ENCODE peak calls at places on chromosomes 1 and 21, in five cellular contexts. N is left lung, G is HAP-1, I is aorta, X is thyroid gland. J is an unnamed sample. For H3K9me3, the result is how much of the 10 kb centered on the place peaks cover.

GRCh38 chr21:41345934-41346685 is 15.7 kb upstream of the MX2 start:
- DNase-seq in X (no peak), I (no peak), N (no peak), G (no peak), J (no peak)

GRCh38 chr1:12616709-12617373 is 1.2 kb downstream of the DHRS3 start:
- DNase-seq in X (peak), G (peak), I (peak), N (peak), J (no peak)

GRCh38 chr1:6447818-6448748 is 17.9 kb downstream of the TNFRSF25 start:
- DNase-seq in X (no peak), G (no peak), N (no peak), I (no peak), J (peak)

GRCh38 chr1:64508521-64509096 is 38.7 kb downstream of the CACHD1 start:
- DNase-seq in G (peak), I (no peak), X (no peak), N (no peak), J (no peak)

GRCh38 chr1:40381268-40382109 is 8.0 kb downstream of the SMAP2 start:
- DNase-seq in I (no peak), N (no peak), G (no peak), X (no peak), J (no peak)

GRCh38 chr1:118082984-118083383 is 102.0 kb downstream of the SPAG17 start:
- DNase-seq in N (no peak), G (no peak), I (no peak), X (no peak), J (no peak)

GRCh38 chr1:64956733-64957441 is 9.5 kb downstream of the JAK1 start:
- DNase-seq in X (no peak), I (no peak), N (no peak), G (no peak), J (no peak)

GRCh38 chr1:31095298-31095981 is 29.9 kb upstream of the PUM1 start:
- DNase-seq in G (no peak), I (no peak), N (no peak), X (no peak), J (no peak)

GRCh38 chr1:238485062-238485905 is 594.6 kb upstream of the ZP4 start:
- DNase-seq in N (no peak), X (peak), I (no peak), G (peak), J (no peak)

GRCh38 chr1:205049479-205049878 is 6.5 kb downstream of the CNTN2 start:
- DNase-seq in X (no peak), N (no peak), G (no peak), I (no peak), J (no peak)

GRCh38 chr1:234656070-234656875 is 46.3 kb upstream of the IRF2BP2 start:
- DNase-seq in G (no peak), N (no peak), I (no peak), X (no peak), J (no peak)

GRCh38 chr1:20728371-20729154 is 3.9 kb downstream of the SH2D5 start:
- DNase-seq in I (no peak), X (no peak), N (peak), G (no peak), J (no peak)

GRCh38 chr1:49346767-49347349 is 570.2 kb upstream of the BEND5 start:
- DNase-seq in N (no peak), I (no peak), X (no peak), G (no peak), J (no peak)

GRCh38 chr1:210455840-210456603 is 127.3 kb downstream of the HHAT start:
- DNase-seq in I (no peak), N (no peak), X (no peak), G (no peak), J (no peak)

GRCh38 chr21:21673959-21674358 is 675.8 kb downstream of the NCAM2 start:
- DNase-seq in G (no peak), X (no peak), I (no peak), N (no peak), J (no peak)

GRCh38 chr1:81703736-81704463 is 96.8 kb upstream of the ADGRL2 start:
- DNase-seq in G (peak), X (no peak), I (no peak), N (no peak), J (no peak)

GRCh38 chr21:44925027-44925755 is 4.5 kb upstream of the ITGB2 start:
- DNase-seq in N (no peak), G (no peak), I (no peak), X (no peak), J (no peak)

GRCh38 chr1:233394860-233395717 is 67.6 kb downstream of the MAP3K21 start:
- DNase-seq in I (no peak), G (peak), N (no peak), X (peak), J (no peak)

GRCh38 chr1:94773931-94774422 is 46.2 kb upstream of the SLC44A3 start:
- DNase-seq in X (no peak), N (no peak), G (no peak), I (no peak), J (no peak)

GRCh38 chr1:167841530-167841929 is 72.4 kb downstream of the ADCY10 start:
- DNase-seq in I (no peak), G (no peak), N (no peak), X (no peak), J (no peak)

GRCh38 chr1:81032374-81032773 is 768.4 kb upstream of the ADGRL2 start:
- DNase-seq in N (no peak), G (peak), X (no peak), I (no peak), J (no peak)

GRCh38 chr1:194445244-194445643 is 1258.8 kb upstream of the B3GALT2 start:
- DNase-seq in I (no peak), N (no peak), G (no peak), X (no peak), J (no peak)

DNA sequence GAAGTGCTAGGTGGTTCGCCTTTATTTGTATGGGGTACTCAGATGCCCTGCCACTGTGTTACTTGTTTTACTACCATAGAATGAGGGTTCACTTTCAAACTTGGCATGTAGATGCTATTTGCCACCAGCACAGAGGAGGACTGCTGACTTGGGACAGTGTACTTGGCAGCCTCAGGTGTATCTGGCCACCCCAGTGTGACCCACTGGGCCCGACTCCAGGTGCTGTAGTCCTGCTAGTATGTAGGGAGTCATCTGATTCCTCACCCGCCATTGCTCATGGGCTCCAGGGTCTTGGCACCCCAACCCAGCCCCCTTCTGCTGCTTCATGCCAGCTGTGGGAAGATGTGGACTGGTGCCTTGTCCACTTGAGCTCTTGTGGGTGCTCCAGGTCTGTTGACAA is 40.0 kb downstream of the ZNF678 start:
- DNase-seq in N (no peak), G (no peak), I (no peak), X (peak), J (no peak)
- H3K9me3 ChIP-seq in N (under half), G (under half), I (under half), X (under half), J (under half)

GRCh38 chr21:30555095-30555494 is 6.0 kb downstream of the KRTAP19-7 start:
- DNase-seq in X (no peak), N (no peak), G (no peak), I (no peak), J (no peak)
- H3K9me3 ChIP-seq in X (under half), N (under half), G (under half), I (under half), J (under half)

GRCh38 chr21:9730866-9731265 is 790.5 kb upstream of the TPTE start:
- DNase-seq in N (no peak), G (no peak), I (no peak), X (no peak), J (no peak)
- H3K9me3 ChIP-seq in N (under half), G (under half), I (under half), X (under half), J (under half)

DNA sequence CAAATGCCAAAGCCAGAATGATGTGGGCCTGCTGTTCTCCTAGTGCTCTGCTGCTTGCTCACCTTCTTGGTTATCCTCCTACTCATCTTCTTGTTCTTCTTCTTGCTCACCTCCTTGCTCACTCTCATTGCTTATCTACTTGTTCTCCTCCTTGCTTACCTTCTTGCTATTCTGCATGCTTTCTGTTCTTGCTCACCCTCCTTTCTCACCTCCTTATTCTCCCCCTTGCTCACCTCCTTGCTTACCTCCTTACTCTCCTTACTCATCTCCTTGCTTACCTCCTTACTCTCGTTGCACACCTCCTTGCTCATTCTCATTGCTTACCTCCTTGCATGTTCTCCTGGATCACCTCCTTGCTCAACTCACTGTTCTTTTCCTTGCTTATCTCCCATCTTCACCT is at the start of gene OR14I1:
- DNase-seq in N (no peak), G (no peak), I (no peak), X (no peak), J (no peak)
- H3K9me3 ChIP-seq in N (under half), G (under half), I (under half), X (under half), J (under half)

GRCh38 chr1:83673287-83673686 is 325.6 kb downstream of the TTLL7 start:
- DNase-seq in G (no peak), I (no peak), X (no peak), N (no peak), J (no peak)

GRCh38 chr1:83676106-83676505 is 322.8 kb downstream of the TTLL7 start:
- DNase-seq in G (no peak), I (no peak), X (peak), N (no peak), J (no peak)

GRCh38 chr1:83670891-83671565 is 327.9 kb downstream of the TTLL7 start:
- DNase-seq in X (no peak), I (no peak), N (no peak), G (no peak), J (no peak)

GRCh38 chr1:83671586-83671985 is 327.3 kb downstream of the TTLL7 start:
- DNase-seq in X (no peak), N (no peak), G (no peak), I (no peak), J (no peak)
- H3K9me3 ChIP-seq in X (under half), N (under half), G (under half), I (under half), J (under half)

GRCh38 chr1:2831596-2832212 is 30.2 kb upstream of the TTC34 start:
- DNase-seq in X (no peak), G (no peak), N (no peak), I (peak), J (no peak)

GRCh38 chr1:2832506-2833453 is 31.3 kb upstream of the TTC34 start:
- DNase-seq in I (peak), X (no peak), N (no peak), G (no peak), J (no peak)

GRCh38 chr1:2834146-2834475 is 32.6 kb upstream of the TTC34 start:
- DNase-seq in G (no peak), I (peak), X (no peak), N (no peak), J (no peak)

GRCh38 chr1:2834741-2835564 is 33.5 kb upstream of the TTC34 start:
- DNase-seq in I (peak), G (no peak), X (no peak), N (no peak), J (no peak)

DNA sequence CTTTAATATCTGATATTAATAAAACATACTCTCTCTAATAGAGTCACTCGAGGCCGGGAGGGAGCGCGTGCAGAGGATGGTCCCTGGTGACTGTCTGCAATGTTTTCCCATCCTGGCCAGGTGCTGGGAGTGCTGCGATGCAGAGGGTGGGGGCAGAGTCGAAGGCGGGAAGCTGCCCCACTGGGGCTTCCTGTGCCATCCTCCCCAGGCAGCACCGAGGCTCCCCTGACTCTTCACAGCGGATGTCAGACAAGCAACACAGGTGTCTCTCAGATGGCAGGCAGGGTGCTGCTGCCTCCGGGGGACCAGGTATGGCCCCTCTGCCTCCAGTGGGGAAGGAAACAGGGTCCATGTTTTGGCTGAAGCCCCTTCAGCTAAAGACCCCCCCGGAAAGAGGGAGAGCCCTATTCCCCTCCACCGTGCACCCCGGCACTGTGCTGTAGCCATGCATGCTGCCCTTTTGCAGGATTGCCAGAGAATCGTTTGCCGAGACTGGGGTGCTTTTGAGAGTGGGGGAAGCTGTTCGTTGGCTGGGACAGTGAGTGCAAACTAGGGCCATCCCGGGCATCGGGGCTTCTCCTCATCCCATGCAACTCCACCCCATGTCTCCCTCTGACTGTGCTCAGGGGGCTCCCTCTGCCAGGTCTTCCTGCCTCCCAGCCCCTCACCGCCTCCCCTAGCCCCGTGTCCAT is 32.1 kb upstream of the TTC34 start:
- DNase-seq in I (peak), X (no peak), N (no peak), G (no peak), J (no peak)
- H3K9me3 ChIP-seq in I (under half), X (under half), N (under half), G (under half), J (under half)

GRCh38 chr1:227661495-227661894 is 73.6 kb downstream of the JMJD4 start:
- DNase-seq in N (no peak), X (no peak), G (no peak), I (no peak), J (no peak)
- H3K9me3 ChIP-seq in N (under half), X (under half), G (under half), I (under half), J (under half)

GRCh38 chr1:32351859-32352745 is 10.2 kb downstream of the FAM229A start:
- DNase-seq in G (peak), X (peak), I (peak), N (peak), J (no peak)

GRCh38 chr1:32353886-32354570 is 8.3 kb downstream of the FAM229A start:
- DNase-seq in N (no peak), G (no peak), X (peak), I (peak), J (no peak)

GRCh38 chr1:32351077-32351858 is 11.0 kb downstream of the FAM229A start:
- DNase-seq in I (peak), X (peak), G (peak), N (peak), J (peak)

GRCh38 chr1:32353431-32353830 is 8.9 kb downstream of the FAM229A start:
- DNase-seq in N (no peak), I (no peak), X (no peak), G (no peak), J (no peak)

GRCh38 chr1:32352831-32353383 is 9.4 kb downstream of the FAM229A start:
- DNase-seq in X (no peak), N (no peak), I (no peak), G (no peak), J (no peak)
- H3K9me3 ChIP-seq in X (under half), N (under half), I (under half), G (under half), J (under half)

DNA sequence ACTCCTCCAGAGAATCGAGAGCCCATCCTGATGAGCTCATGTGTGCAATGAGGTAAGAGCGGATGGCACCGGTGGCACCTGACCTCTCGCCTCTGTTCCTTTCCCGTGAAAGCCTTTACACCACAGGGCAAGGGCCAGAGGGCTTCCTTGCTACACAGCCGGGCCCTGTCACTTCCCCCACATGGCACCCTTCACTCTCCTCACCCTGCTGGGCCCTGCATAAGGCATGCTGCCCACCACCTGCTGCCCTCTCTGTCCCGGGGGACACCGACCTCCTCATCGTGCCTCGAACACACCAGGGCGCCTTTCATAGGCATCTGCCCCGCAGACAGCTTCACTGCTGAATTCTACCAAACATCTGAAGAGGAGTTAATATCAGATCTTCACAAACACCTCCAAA is 45.1 kb upstream of the C1orf174 start:
- DNase-seq in G (no peak), N (no peak), I (no peak), X (no peak), J (no peak)
- H3K9me3 ChIP-seq in G (under half), N (under half), I (under half), X (under half), J (under half)

GRCh38 chr21:9737871-9738520 is 783.4 kb upstream of the TPTE start:
- DNase-seq in G (no peak), N (no peak), X (no peak), I (no peak), J (no peak)

GRCh38 chr21:9738527-9738926 is 782.9 kb upstream of the TPTE start:
- DNase-seq in N (no peak), I (no peak), X (no peak), G (no peak), J (no peak)

GRCh38 chr21:9735421-9735961 is 785.9 kb upstream of the TPTE start:
- DNase-seq in X (no peak), I (peak), N (no peak), G (no peak), J (no peak)

GRCh38 chr21:9739240-9739639 is 782.1 kb upstream of the TPTE start:
- DNase-seq in N (no peak), I (no peak), G (no peak), X (no peak), J (no peak)

GRCh38 chr21:9741343-9741742 is 780.0 kb upstream of the TPTE start:
- DNase-seq in I (no peak), X (no peak), N (no peak), G (no peak), J (no peak)
- H3K9me3 ChIP-seq in I (under half), X (under half), N (under half), G (under half), J (under half)

J was measured in T-helper 17 cell.